ENCODE peak calls at places on chromosome 1, in five cellular contexts. G, W, L, Q and Z are unnamed samples.

GRCh38 chr1:88060112-88060673 is 623.9 kb upstream of the PKN2 start:
- DNase-seq in W (no peak), L (no peak), Q (no peak), G (no peak), Z (no peak)

GRCh38 chr1:229608590-229608989 is 17.3 kb downstream of the TAF5L start:
- DNase-seq in Q (no peak), L (no peak), W (no peak), G (no peak), Z (no peak)

GRCh38 chr1:47382399-47382983 is 33.6 kb upstream of the FOXE3 start:
- DNase-seq in Q (peak), W (no peak), L (no peak), G (no peak), Z (no peak)

GRCh38 chr1:204520834-204521709 is 4.9 kb downstream of the MDM4 start:
- DNase-seq in L (no peak), W (no peak), G (no peak), Q (peak), Z (no peak)

GRCh38 chr1:218636548-218636947 is 291.4 kb downstream of the TGFB2 start:
- DNase-seq in Q (no peak), W (no peak), L (no peak), G (no peak), Z (no peak)

GRCh38 chr1:27001570-27002360 is 8.3 kb downstream of the TRNP1 start:
- DNase-seq in W (no peak), G (peak), L (peak), Q (no peak), Z (peak)

GRCh38 chr1:211281322-211282022 is 22.3 kb downstream of the RCOR3 start:
- DNase-seq in Q (peak), G (peak), L (no peak), W (no peak), Z (no peak)

GRCh38 chr1:176696109-176696508 is 233.1 kb downstream of the PAPPA2 start:
- DNase-seq in W (no peak), L (no peak), G (peak), Q (peak), Z (no peak)

GRCh38 chr1:234316486-234316885 is 56.8 kb upstream of the COA6 start:
- DNase-seq in W (no peak), Q (no peak), G (no peak), L (no peak), Z (no peak)

GRCh38 chr1:37676281-37677243 is 15.8 kb upstream of the CDCA8 start:
- DNase-seq in W (no peak), L (no peak), G (no peak), Q (no peak), Z (peak)

GRCh38 chr1:166933633-166934032 is 41.7 kb downstream of the ILDR2 start:
- DNase-seq in G (no peak), W (no peak), Q (no peak), L (no peak), Z (no peak)

GRCh38 chr1:37100310-37100709 is 66.0 kb upstream of the GRIK3 start:
- DNase-seq in Q (no peak), W (no peak), G (no peak), L (no peak), Z (no peak)

GRCh38 chr1:111202707-111203623 is 2.5 kb upstream of the DENND2D start:
- DNase-seq in Q (no peak), W (peak), G (no peak), L (no peak), Z (no peak)

GRCh38 chr1:7104053-7104738 is 318.9 kb downstream of the CAMTA1 start:
- DNase-seq in Q (no peak), G (peak), W (no peak), L (no peak), Z (no peak)

GRCh38 chr1:226688852-226689251 is 50.2 kb downstream of the ITPKB start:
- DNase-seq in Q (no peak), G (no peak), L (no peak), W (no peak), Z (peak)

GRCh38 chr1:227065311-227065710 is 125.2 kb downstream of the COQ8A start:
- DNase-seq in W (no peak), G (no peak), Q (no peak), L (no peak), Z (no peak)

GRCh38 chr1:97270508-97271307 is 549.1 kb downstream of the PTBP2 start:
- DNase-seq in Q (no peak), L (no peak), G (no peak), W (peak), Z (no peak)
- TF ChIP-seq POLR2AphosphoS5 in Q (no peak), L (no peak), G (no peak), W (no peak), Z (no peak)

GRCh38 chr1:89599332-89599630 is 33.6 kb upstream of the LRRC8C start:
- DNase-seq in G (no peak), W (no peak), L (no peak), Q (no peak), Z (no peak)
- TF ChIP-seq CTCF in G (no peak), W (no peak), L (no peak), Q (no peak), Z (peak)

DNA sequence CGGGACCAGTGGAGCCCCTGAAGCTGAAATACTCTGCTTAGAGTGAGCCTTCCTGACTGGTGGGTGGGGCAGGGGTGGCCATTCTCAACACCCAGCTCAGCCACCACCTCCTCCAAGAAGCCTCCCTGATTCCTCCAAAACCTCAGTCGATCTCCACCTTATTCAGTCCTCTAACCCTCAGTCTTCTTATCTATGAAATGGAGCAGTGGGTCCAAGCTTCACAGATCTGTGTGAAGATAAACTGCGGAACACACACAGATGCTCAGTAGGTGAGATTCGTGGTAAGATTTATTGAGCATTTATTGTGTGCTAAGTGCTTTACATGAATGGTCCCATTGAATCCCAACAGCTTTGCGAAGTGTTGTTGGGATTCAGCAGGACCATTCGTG is 93.1 kb upstream of the RUNX3 start:
- DNase-seq in L (no peak), W (no peak), Q (no peak), G (no peak), Z (no peak)
- H3K4me3 ChIP-seq in L (no peak), W (no peak), Q (no peak), G (no peak), Z (no peak)

GRCh38 chr1:61056674-61057439 is 25.5 kb upstream of the NFIA start:
- DNase-seq in W (peak), G (peak), L (peak), Q (peak), Z (peak)
- TF ChIP-seq POLR2AphosphoS5 in W (no peak), G (no peak), L (peak), Q (no peak), Z (no peak)

GRCh38 chr1:163562355-163562754 is 240.6 kb downstream of the NUF2 start:
- DNase-seq in Q (no peak), G (peak), W (no peak), L (no peak), Z (no peak)

GRCh38 chr1:163565171-163565570 is 243.4 kb downstream of the NUF2 start:
- DNase-seq in L (no peak), G (peak), W (no peak), Q (no peak), Z (no peak)

GRCh38 chr1:163561570-163562295 is 240.0 kb downstream of the NUF2 start:
- DNase-seq in W (peak), G (peak), Q (no peak), L (no peak), Z (no peak)
- TF ChIP-seq CTCF in W (peak), G (peak), Q (no peak), L (peak), Z (peak)

GRCh38 chr1:171266930-171267329 is 18.6 kb downstream of the FMO1 start:
- DNase-seq in L (no peak), W (no peak), G (peak), Q (no peak), Z (no peak)
- H3K4me3 ChIP-seq in L (no peak), W (no peak), G (no peak), Q (no peak), Z (no peak)

GRCh38 chr1:53180226-53180625 is 16.4 kb upstream of the CPT2 start:
- DNase-seq in Q (no peak), L (no peak), W (no peak), G (no peak), Z (no peak)

GRCh38 chr1:53175302-53175913 is 21.2 kb upstream of the CPT2 start:
- DNase-seq in G (no peak), Q (no peak), L (peak), W (no peak), Z (no peak)

GRCh38 chr1:53172751-53173498 is 23.7 kb upstream of the CPT2 start:
- DNase-seq in Q (peak), G (peak), L (no peak), W (peak), Z (no peak)

GRCh38 chr1:53180951-53181350 is 15.7 kb upstream of the CPT2 start:
- DNase-seq in G (no peak), Q (no peak), L (no peak), W (no peak), Z (peak)

DNA sequence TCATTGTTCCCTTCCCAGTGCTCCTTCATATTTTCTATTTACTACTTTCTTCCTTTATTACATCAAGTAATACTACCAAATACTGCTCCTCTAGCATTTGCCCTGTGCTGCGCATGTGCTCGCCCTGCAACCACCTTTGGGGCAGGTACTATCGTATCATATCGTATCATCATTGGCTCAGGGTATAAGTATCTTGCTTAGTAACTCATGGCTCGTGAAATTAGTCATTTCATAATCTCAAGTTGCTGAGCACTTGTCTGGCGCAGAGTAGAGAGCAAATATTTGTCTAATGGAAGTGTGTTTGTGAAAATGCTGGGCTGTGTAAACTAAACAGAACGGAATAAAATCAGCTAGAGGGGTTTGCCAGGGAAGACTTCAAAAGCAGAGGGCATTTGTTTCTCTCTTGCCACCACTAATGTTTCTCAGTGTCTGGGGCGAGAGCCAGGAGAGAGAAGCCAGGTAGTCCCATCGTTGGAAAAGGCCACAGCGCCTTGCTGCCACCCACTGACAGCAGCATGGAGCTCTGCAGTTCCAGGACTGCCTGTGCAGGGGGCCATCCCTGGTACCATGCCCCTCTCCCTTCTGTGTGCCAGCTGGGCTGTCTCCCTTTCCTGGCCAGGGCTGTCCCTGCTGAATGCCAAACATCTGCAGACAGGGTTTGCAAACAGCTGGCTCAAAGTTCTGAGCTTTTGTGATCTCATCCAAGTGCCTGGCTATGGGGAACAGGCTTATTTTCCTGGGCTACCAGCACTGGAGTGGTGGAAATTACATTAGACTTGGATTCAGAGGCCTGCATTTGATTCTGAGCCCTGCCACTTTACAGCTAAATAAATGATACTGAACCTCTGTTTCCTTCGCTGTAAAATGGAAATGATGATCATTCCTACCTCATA is 19.9 kb upstream of the CPT2 start:
- DNase-seq in W (peak), Q (no peak), G (no peak), L (peak), Z (peak)
- TF ChIP-seq POLR2AphosphoS5 in W (no peak), Q (no peak), G (no peak), L (peak), Z (peak)